ENCODE peak calls at places on chromosomes 2 and 18, in seven cellular contexts. One of them, this sample, is unnamed.

GRCh38 chr2:207819021-207819687 is 49.4 kb upstream of the FZD5 start:
- DNase-seq in mucosa of descending colon: no peak
- DNase-seq in adrenal gland: no peak
- DNase-seq in AG10803: no peak
- DNase-seq in RWPE1: no peak
- DNase-seq in GM13976: no peak
- DNase-seq in fibroblast of mammary gland: no peak
- DNase-seq in this sample: no peak

GRCh38 chr18:77052297-77052645 is 80.3 kb downstream of the MBP start:
- DNase-seq in mucosa of descending colon: no peak
- DNase-seq in fibroblast of mammary gland: no peak
- DNase-seq in AG10803: no peak
- DNase-seq in GM13976: no peak
- DNase-seq in adrenal gland: no peak
- DNase-seq in RWPE1: no peak
- DNase-seq in this sample: no peak

GRCh38 chr2:24945907-24946306 is 25.8 kb downstream of the DNAJC27 start:
- DNase-seq in fibroblast of mammary gland: peak; percentile 60
- DNase-seq in mucosa of descending colon: no peak
- DNase-seq in AG10803: no peak
- DNase-seq in GM13976: no peak
- DNase-seq in RWPE1: peak; percentile 51
- DNase-seq in adrenal gland: no peak
- DNase-seq in this sample: no peak

GRCh38 chr2:10556271-10557140 is 108.4 kb upstream of the ODC1 start:
- DNase-seq in RWPE1: no peak
- DNase-seq in fibroblast of mammary gland: no peak
- DNase-seq in adrenal gland: no peak
- DNase-seq in GM13976: no peak
- DNase-seq in mucosa of descending colon: no peak
- DNase-seq in AG10803: no peak
- DNase-seq in this sample: no peak

GRCh38 chr2:112577756-112578155 is 6.7 kb upstream of the CHCHD5 start:
- DNase-seq in fibroblast of mammary gland: peak; percentile 46
- DNase-seq in AG10803: peak; percentile 51
- DNase-seq in RWPE1: no peak
- DNase-seq in adrenal gland: no peak
- DNase-seq in GM13976: no peak
- DNase-seq in mucosa of descending colon: no peak
- DNase-seq in this sample: no peak

GRCh38 chr2:233441161-233442027 is 87.1 kb downstream of the DGKD start:
- DNase-seq in AG10803: no peak
- DNase-seq in adrenal gland: no peak
- DNase-seq in mucosa of descending colon: peak; percentile 21
- DNase-seq in RWPE1: no peak
- DNase-seq in GM13976: no peak
- DNase-seq in fibroblast of mammary gland: no peak
- DNase-seq in this sample: peak; percentile 59

GRCh38 chr18:68667121-68667520 is 47.8 kb downstream of the TMX3 start:
- DNase-seq in adrenal gland: no peak
- DNase-seq in RWPE1: no peak
- DNase-seq in GM13976: no peak
- DNase-seq in fibroblast of mammary gland: peak; percentile 35
- DNase-seq in AG10803: peak; percentile 31
- DNase-seq in mucosa of descending colon: no peak
- DNase-seq in this sample: no peak

GRCh38 chr18:61475931-61476330 is 142.7 kb downstream of the CDH20 start:
- DNase-seq in RWPE1: no peak
- DNase-seq in GM13976: no peak
- DNase-seq in adrenal gland: no peak
- DNase-seq in AG10803: no peak
- DNase-seq in mucosa of descending colon: no peak
- DNase-seq in fibroblast of mammary gland: no peak
- DNase-seq in this sample: no peak

GRCh38 chr2:11634584-11634983 is 35.4 kb downstream of the NTSR2 start:
- DNase-seq in RWPE1: no peak
- DNase-seq in GM13976: no peak
- DNase-seq in fibroblast of mammary gland: no peak
- DNase-seq in adrenal gland: no peak
- DNase-seq in AG10803: no peak
- DNase-seq in mucosa of descending colon: no peak
- DNase-seq in this sample: no peak

GRCh38 chr2:147398301-147398700 is 446.5 kb upstream of the ACVR2A start:
- DNase-seq in adrenal gland: no peak
- DNase-seq in RWPE1: no peak
- DNase-seq in fibroblast of mammary gland: no peak
- DNase-seq in mucosa of descending colon: no peak
- DNase-seq in AG10803: no peak
- DNase-seq in GM13976: no peak
- DNase-seq in this sample: no peak

GRCh38 chr18:47968721-47969120 is 38.3 kb upstream of the SMAD2 start:
- DNase-seq in mucosa of descending colon: no peak
- DNase-seq in AG10803: peak; percentile 18
- DNase-seq in GM13976: no peak
- DNase-seq in adrenal gland: no peak
- DNase-seq in fibroblast of mammary gland: no peak
- DNase-seq in RWPE1: no peak
- DNase-seq in this sample: no peak

GRCh38 chr2:46521215-46521683 is 41.9 kb downstream of the TMEM247 start:
- DNase-seq in GM13976: no peak
- DNase-seq in AG10803: peak; percentile 98
- DNase-seq in fibroblast of mammary gland: peak; percentile 78
- DNase-seq in mucosa of descending colon: no peak
- DNase-seq in adrenal gland: peak; percentile 78
- DNase-seq in RWPE1: no peak
- DNase-seq in this sample: peak; percentile 86

GRCh38 chr2:182717451-182718215 is 1.6 kb downstream of the DNAJC10 start:
- DNase-seq in RWPE1: no peak
- DNase-seq in mucosa of descending colon: no peak
- DNase-seq in GM13976: peak; percentile 37
- DNase-seq in fibroblast of mammary gland: no peak
- DNase-seq in adrenal gland: no peak
- DNase-seq in AG10803: no peak
- DNase-seq in this sample: no peak

GRCh38 chr2:186042207-186043028 is 303.8 kb downstream of the FSIP2 start:
- DNase-seq in adrenal gland: no peak
- DNase-seq in AG10803: no peak
- DNase-seq in mucosa of descending colon: no peak
- DNase-seq in GM13976: no peak
- DNase-seq in fibroblast of mammary gland: no peak
- DNase-seq in RWPE1: no peak
- DNase-seq in this sample: no peak

GRCh38 chr2:175167076-175167791 is 769 bp downstream of the ATF2 start:
- DNase-seq in GM13976: peak; percentile 42
- DNase-seq in AG10803: peak; percentile 37
- DNase-seq in adrenal gland: peak; percentile 53
- DNase-seq in RWPE1: peak; percentile 26
- DNase-seq in fibroblast of mammary gland: peak; percentile 48
- DNase-seq in mucosa of descending colon: peak; percentile 66
- DNase-seq in this sample: peak; percentile 63

GRCh38 chr2:158637357-158637756 is 157.8 kb upstream of the DAPL1 start:
- DNase-seq in GM13976: no peak
- DNase-seq in fibroblast of mammary gland: no peak
- DNase-seq in mucosa of descending colon: no peak
- DNase-seq in RWPE1: no peak
- DNase-seq in AG10803: no peak
- DNase-seq in adrenal gland: no peak
- DNase-seq in this sample: no peak

GRCh38 chr2:12350821-12351220 is 365.9 kb upstream of the TRIB2 start:
- DNase-seq in mucosa of descending colon: no peak
- DNase-seq in GM13976: no peak
- DNase-seq in RWPE1: no peak
- DNase-seq in fibroblast of mammary gland: no peak
- DNase-seq in AG10803: no peak
- DNase-seq in adrenal gland: no peak
- DNase-seq in this sample: no peak

GRCh38 chr2:135164431-135164830 is 112.3 kb downstream of the RAB3GAP1 start:
- DNase-seq in adrenal gland: no peak
- DNase-seq in fibroblast of mammary gland: peak; percentile 64
- DNase-seq in RWPE1: peak; percentile 67
- DNase-seq in AG10803: peak; percentile 66
- DNase-seq in GM13976: no peak
- DNase-seq in mucosa of descending colon: no peak
- DNase-seq in this sample: no peak

GRCh38 chr2:135163306-135163705 is 111.2 kb downstream of the RAB3GAP1 start:
- DNase-seq in RWPE1: no peak
- DNase-seq in GM13976: no peak
- DNase-seq in adrenal gland: no peak
- DNase-seq in AG10803: no peak
- DNase-seq in fibroblast of mammary gland: no peak
- DNase-seq in mucosa of descending colon: no peak
- DNase-seq in this sample: no peak

GRCh38 chr2:135159191-135159590 is 107.1 kb downstream of the RAB3GAP1 start:
- DNase-seq in GM13976: no peak
- DNase-seq in mucosa of descending colon: no peak
- DNase-seq in AG10803: no peak
- DNase-seq in RWPE1: no peak
- DNase-seq in adrenal gland: no peak
- DNase-seq in fibroblast of mammary gland: no peak
- DNase-seq in this sample: no peak

GRCh38 chr2:135157856-135158255 is 105.8 kb downstream of the RAB3GAP1 start:
- DNase-seq in mucosa of descending colon: no peak
- DNase-seq in RWPE1: no peak
- DNase-seq in AG10803: no peak
- DNase-seq in adrenal gland: no peak
- DNase-seq in GM13976: no peak
- DNase-seq in fibroblast of mammary gland: no peak
- DNase-seq in this sample: no peak

DNA sequence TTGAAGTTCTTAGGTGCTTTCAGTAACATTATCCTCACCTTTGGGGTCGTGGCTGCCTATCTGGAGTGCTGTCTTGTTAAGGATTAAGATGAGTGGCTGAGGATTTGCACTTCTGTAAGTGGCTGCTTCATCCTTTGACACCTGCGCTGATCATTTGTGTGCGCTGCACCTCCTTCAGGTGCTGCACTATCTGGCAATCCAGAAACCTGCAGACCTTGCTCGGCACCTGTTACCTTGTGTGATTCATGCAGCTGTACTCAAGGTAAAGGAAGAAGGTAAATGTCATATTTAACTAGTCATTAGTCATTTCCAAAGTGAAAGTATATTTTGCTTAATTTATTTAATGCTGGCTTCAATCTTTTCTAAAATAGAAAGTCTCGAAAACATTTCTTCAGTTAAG is 110.3 kb downstream of the RAB3GAP1 start:
- DNase-seq in mucosa of descending colon: no peak
- DNase-seq in adrenal gland: no peak
- DNase-seq in fibroblast of mammary gland: no peak
- DNase-seq in GM13976: no peak
- DNase-seq in AG10803: no peak
- DNase-seq in RWPE1: no peak
- DNase-seq in this sample: no peak
- TF ChIP-seq CTCF in mucosa of descending colon: no peak
- TF ChIP-seq CTCF in adrenal gland: no peak
- TF ChIP-seq CTCF in fibroblast of mammary gland: no peak
- TF ChIP-seq CTCF in GM13976: no peak
- TF ChIP-seq CTCF in AG10803: no peak
- TF ChIP-seq CTCF in RWPE1: no peak
- TF ChIP-seq CTCF in this sample: no peak

DNA sequence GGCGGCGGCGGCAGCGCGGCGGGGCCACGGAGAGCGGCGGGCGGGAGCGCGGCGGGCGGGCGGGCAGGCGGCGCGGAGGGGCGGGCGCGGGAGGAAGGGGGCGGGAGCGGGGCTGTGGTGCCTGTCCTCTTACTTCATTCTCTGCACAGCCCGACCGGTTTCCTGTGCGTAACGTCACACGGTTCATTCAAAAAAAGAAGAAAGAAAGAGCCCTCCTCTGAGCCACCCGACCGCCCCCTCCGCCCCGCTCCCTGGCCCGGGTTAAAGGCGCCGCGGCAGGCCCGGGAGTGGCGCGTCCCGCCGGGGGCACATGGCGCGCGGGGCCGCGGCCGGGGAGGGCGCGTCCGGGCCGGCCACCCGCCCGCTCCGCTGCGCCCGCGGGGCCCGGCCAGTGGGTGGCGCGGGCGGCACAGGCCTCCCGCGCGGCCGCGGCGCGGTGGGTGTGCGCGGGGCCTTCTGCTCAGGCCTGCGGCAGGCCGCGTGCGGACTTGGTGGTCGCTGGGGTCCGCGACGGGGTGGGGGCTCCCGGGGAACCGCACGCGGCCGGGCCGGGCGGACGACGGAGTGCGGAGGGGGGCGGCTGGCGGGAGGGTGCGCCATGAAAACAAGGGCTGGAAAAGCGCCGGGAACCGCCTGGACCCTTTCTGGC is 596 bp upstream of the BCL2 start:
- DNase-seq in mucosa of descending colon: peak; percentile 88
- DNase-seq in fibroblast of mammary gland: peak; percentile 81
- DNase-seq in AG10803: peak; percentile 77
- DNase-seq in GM13976: peak; percentile 90
- DNase-seq in RWPE1: peak; percentile 51
- DNase-seq in adrenal gland: peak; percentile 78
- DNase-seq in this sample: peak; percentile 82
- TF ChIP-seq CTCF in mucosa of descending colon: peak; percentile 5
- TF ChIP-seq CTCF in fibroblast of mammary gland: no peak
- TF ChIP-seq CTCF in AG10803: no peak
- TF ChIP-seq CTCF in GM13976: peak; percentile 24
- TF ChIP-seq CTCF in RWPE1: peak; percentile 79
- TF ChIP-seq CTCF in adrenal gland: peak; percentile 45
- TF ChIP-seq CTCF in this sample: peak; percentile 29

DNA sequence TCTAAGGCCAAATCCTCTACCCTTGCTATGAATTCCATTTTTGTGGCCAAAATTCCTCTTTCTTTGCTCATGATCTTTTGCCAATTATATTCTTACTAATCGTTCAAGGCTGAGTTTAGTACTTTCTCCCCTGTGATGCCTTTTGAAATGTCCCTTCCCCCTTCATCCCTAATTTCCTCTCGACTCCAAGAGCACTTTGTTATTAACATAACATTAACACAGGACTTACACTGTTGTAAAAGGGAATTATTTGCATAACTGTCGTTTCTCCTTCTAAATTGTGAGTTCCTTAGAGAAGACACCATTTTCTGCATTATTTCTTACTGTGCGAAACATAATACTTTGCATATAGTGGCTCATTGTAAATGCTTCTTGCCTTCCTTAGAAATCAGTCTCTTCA is 133.3 kb downstream of the KCTD1 start:
- DNase-seq in fibroblast of mammary gland: no peak
- DNase-seq in AG10803: peak; percentile 43
- DNase-seq in adrenal gland: no peak
- DNase-seq in RWPE1: no peak
- DNase-seq in mucosa of descending colon: no peak
- DNase-seq in GM13976: no peak
- DNase-seq in this sample: no peak
- TF ChIP-seq CTCF in fibroblast of mammary gland: no peak
- TF ChIP-seq CTCF in AG10803: no peak
- TF ChIP-seq CTCF in adrenal gland: no peak
- TF ChIP-seq CTCF in RWPE1: no peak
- TF ChIP-seq CTCF in mucosa of descending colon: no peak
- TF ChIP-seq CTCF in GM13976: no peak
- TF ChIP-seq CTCF in this sample: no peak

DNA sequence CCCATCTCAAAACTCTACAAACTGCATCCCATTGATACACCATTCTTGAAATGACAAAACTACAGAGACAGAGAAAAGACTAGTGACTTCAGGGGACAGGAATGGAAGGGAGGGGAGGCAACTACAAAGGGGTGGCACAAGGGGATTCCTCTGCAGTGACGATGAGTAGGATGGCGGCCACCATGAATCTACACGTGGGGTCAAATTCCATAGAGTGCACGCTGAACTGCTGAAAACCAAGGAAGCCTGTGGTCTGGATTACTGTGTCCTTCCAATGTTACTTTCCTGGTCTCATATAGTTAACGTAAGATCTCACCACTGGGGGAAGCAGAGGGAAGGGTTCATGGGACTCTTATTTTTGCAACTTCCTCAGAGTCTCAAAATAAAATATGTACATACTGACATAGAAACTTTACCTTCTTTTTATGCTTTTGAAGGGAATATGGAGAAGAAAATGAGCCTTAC is 23.6 kb downstream of the COX7A2L start:
- DNase-seq in fibroblast of mammary gland: no peak
- DNase-seq in mucosa of descending colon: no peak
- DNase-seq in GM13976: no peak
- DNase-seq in adrenal gland: no peak
- DNase-seq in RWPE1: no peak
- DNase-seq in AG10803: no peak
- DNase-seq in this sample: no peak
- TF ChIP-seq CTCF in fibroblast of mammary gland: no peak
- TF ChIP-seq CTCF in mucosa of descending colon: no peak
- TF ChIP-seq CTCF in GM13976: no peak
- TF ChIP-seq CTCF in adrenal gland: peak; percentile 19
- TF ChIP-seq CTCF in RWPE1: no peak
- TF ChIP-seq CTCF in AG10803: peak; percentile 20
- TF ChIP-seq CTCF in this sample: no peak

This sample was measured in psoas muscle.